ENCODE peak calls at places on chromosomes 12 and 14, in eight cellular contexts. One of them, this sample, is unnamed.

GRCh38 chr14:67630938-67631337 is 11.2 kb downstream of the ARG2 start:
- DNase-seq in hepatic stellate cell: no peak
- DNase-seq in GM23248: no peak
- DNase-seq in germinal center: no peak
- DNase-seq in GM13976: no peak
- DNase-seq in NCI-H1092: no peak
- DNase-seq in stimulated activated CD8-positive, alpha-beta memory T cell treated with anti-CD3 and anti-CD28 coated beads, Interleukin-4, amount 100 ng/mL, for 24 hours: no peak
- DNase-seq in nephron progenitor cell: no peak
- DNase-seq in this sample: no peak

GRCh38 chr12:15719230-15719629 is 70.0 kb downstream of the EPS8 start:
- DNase-seq in hepatic stellate cell: no peak
- DNase-seq in GM23248: peak
- DNase-seq in germinal center: no peak
- DNase-seq in GM13976: no peak
- DNase-seq in NCI-H1092: no peak
- DNase-seq in stimulated activated CD8-positive, alpha-beta memory T cell treated with anti-CD3 and anti-CD28 coated beads, Interleukin-4, amount 100 ng/mL, for 24 hours: no peak
- DNase-seq in nephron progenitor cell: no peak
- DNase-seq in this sample: no peak

GRCh38 chr12:89756100-89756637 is 47.5 kb upstream of the ATP2B1 start:
- DNase-seq in hepatic stellate cell: no peak
- DNase-seq in GM23248: no peak
- DNase-seq in germinal center: no peak
- DNase-seq in GM13976: no peak
- DNase-seq in NCI-H1092: no peak
- DNase-seq in stimulated activated CD8-positive, alpha-beta memory T cell treated with anti-CD3 and anti-CD28 coated beads, Interleukin-4, amount 100 ng/mL, for 24 hours: no peak
- DNase-seq in nephron progenitor cell: no peak
- DNase-seq in this sample: no peak

GRCh38 chr14:22537436-22538310 is 51.4 kb downstream of the DAD1 start:
- DNase-seq in hepatic stellate cell: no peak
- DNase-seq in GM23248: no peak
- DNase-seq in germinal center: no peak
- DNase-seq in GM13976: no peak
- DNase-seq in NCI-H1092: no peak
- DNase-seq in stimulated activated CD8-positive, alpha-beta memory T cell treated with anti-CD3 and anti-CD28 coated beads, Interleukin-4, amount 100 ng/mL, for 24 hours: no peak
- DNase-seq in nephron progenitor cell: no peak
- DNase-seq in this sample: no peak

GRCh38 chr12:121278450-121279375 is 17.8 kb downstream of the CAMKK2 start:
- DNase-seq in hepatic stellate cell: no peak
- DNase-seq in GM23248: peak
- DNase-seq in germinal center: no peak
- DNase-seq in GM13976: no peak
- DNase-seq in NCI-H1092: no peak
- DNase-seq in stimulated activated CD8-positive, alpha-beta memory T cell treated with anti-CD3 and anti-CD28 coated beads, Interleukin-4, amount 100 ng/mL, for 24 hours: no peak
- DNase-seq in nephron progenitor cell: no peak
- DNase-seq in this sample: no peak

GRCh38 chr12:44875417-44875953 is 630 bp downstream of the NELL2 start:
- DNase-seq in hepatic stellate cell: peak
- DNase-seq in GM23248: no peak
- DNase-seq in germinal center: peak
- DNase-seq in GM13976: peak
- DNase-seq in NCI-H1092: peak
- DNase-seq in stimulated activated CD8-positive, alpha-beta memory T cell treated with anti-CD3 and anti-CD28 coated beads, Interleukin-4, amount 100 ng/mL, for 24 hours: no peak
- DNase-seq in nephron progenitor cell: peak
- DNase-seq in this sample: no peak

GRCh38 chr12:94831081-94831747 is 172.3 kb downstream of the NDUFA12 start:
- DNase-seq in hepatic stellate cell: no peak
- DNase-seq in GM23248: no peak
- DNase-seq in germinal center: peak
- DNase-seq in GM13976: peak
- DNase-seq in NCI-H1092: no peak
- DNase-seq in stimulated activated CD8-positive, alpha-beta memory T cell treated with anti-CD3 and anti-CD28 coated beads, Interleukin-4, amount 100 ng/mL, for 24 hours: no peak
- DNase-seq in nephron progenitor cell: no peak
- DNase-seq in this sample: no peak

GRCh38 chr12:72472350-72472749 is 200.2 kb downstream of the TRHDE start:
- DNase-seq in hepatic stellate cell: no peak
- DNase-seq in GM23248: no peak
- DNase-seq in germinal center: no peak
- DNase-seq in GM13976: no peak
- DNase-seq in NCI-H1092: no peak
- DNase-seq in stimulated activated CD8-positive, alpha-beta memory T cell treated with anti-CD3 and anti-CD28 coated beads, Interleukin-4, amount 100 ng/mL, for 24 hours: no peak
- DNase-seq in nephron progenitor cell: no peak
- DNase-seq in this sample: no peak

GRCh38 chr12:122067966-122068365 is 10.6 kb upstream of the MLXIP start:
- DNase-seq in hepatic stellate cell: peak
- DNase-seq in GM23248: no peak
- DNase-seq in germinal center: peak
- DNase-seq in GM13976: peak
- DNase-seq in NCI-H1092: peak
- DNase-seq in stimulated activated CD8-positive, alpha-beta memory T cell treated with anti-CD3 and anti-CD28 coated beads, Interleukin-4, amount 100 ng/mL, for 24 hours: no peak
- DNase-seq in nephron progenitor cell: no peak
- DNase-seq in this sample: no peak

GRCh38 chr12:104427547-104427938 is 29.2 kb upstream of the CHST11 start:
- DNase-seq in hepatic stellate cell: no peak
- DNase-seq in GM23248: no peak
- DNase-seq in germinal center: no peak
- DNase-seq in GM13976: no peak
- DNase-seq in NCI-H1092: no peak
- DNase-seq in stimulated activated CD8-positive, alpha-beta memory T cell treated with anti-CD3 and anti-CD28 coated beads, Interleukin-4, amount 100 ng/mL, for 24 hours: no peak
- DNase-seq in nephron progenitor cell: no peak
- DNase-seq in this sample: no peak

GRCh38 chr14:59869381-59870255 is 958 bp downstream of the RTN1 start:
- DNase-seq in hepatic stellate cell: peak
- DNase-seq in GM23248: peak
- DNase-seq in germinal center: no peak
- DNase-seq in GM13976: peak
- DNase-seq in NCI-H1092: no peak
- DNase-seq in stimulated activated CD8-positive, alpha-beta memory T cell treated with anti-CD3 and anti-CD28 coated beads, Interleukin-4, amount 100 ng/mL, for 24 hours: no peak
- DNase-seq in nephron progenitor cell: peak
- DNase-seq in this sample: no peak

GRCh38 chr12:34607520-34608195 is 585.4 kb downstream of the ALG10 start:
- DNase-seq in hepatic stellate cell: no peak
- DNase-seq in GM23248: no peak
- DNase-seq in germinal center: no peak
- DNase-seq in GM13976: peak
- DNase-seq in NCI-H1092: no peak
- DNase-seq in stimulated activated CD8-positive, alpha-beta memory T cell treated with anti-CD3 and anti-CD28 coated beads, Interleukin-4, amount 100 ng/mL, for 24 hours: no peak
- DNase-seq in nephron progenitor cell: no peak
- DNase-seq in this sample: no peak

GRCh38 chr12:130186631-130187269 is 24.5 kb downstream of the FZD10 start:
- DNase-seq in hepatic stellate cell: no peak
- DNase-seq in GM23248: no peak
- DNase-seq in germinal center: no peak
- DNase-seq in GM13976: no peak
- DNase-seq in NCI-H1092: no peak
- DNase-seq in stimulated activated CD8-positive, alpha-beta memory T cell treated with anti-CD3 and anti-CD28 coated beads, Interleukin-4, amount 100 ng/mL, for 24 hours: no peak
- DNase-seq in nephron progenitor cell: no peak
- DNase-seq in this sample: no peak

GRCh38 chr12:65461017-65461416 is 182.5 kb downstream of the MSRB3 start:
- DNase-seq in hepatic stellate cell: no peak
- DNase-seq in GM23248: no peak
- DNase-seq in germinal center: no peak
- DNase-seq in GM13976: no peak
- DNase-seq in NCI-H1092: no peak
- DNase-seq in stimulated activated CD8-positive, alpha-beta memory T cell treated with anti-CD3 and anti-CD28 coated beads, Interleukin-4, amount 100 ng/mL, for 24 hours: no peak
- DNase-seq in nephron progenitor cell: no peak
- DNase-seq in this sample: no peak

GRCh38 chr12:49567611-49568441 is at the start of gene MCRS1:
- DNase-seq in hepatic stellate cell: peak
- DNase-seq in GM23248: peak
- DNase-seq in germinal center: peak
- DNase-seq in GM13976: peak
- DNase-seq in NCI-H1092: peak
- DNase-seq in stimulated activated CD8-positive, alpha-beta memory T cell treated with anti-CD3 and anti-CD28 coated beads, Interleukin-4, amount 100 ng/mL, for 24 hours: peak
- DNase-seq in nephron progenitor cell: peak
- DNase-seq in this sample: peak

GRCh38 chr12:51181558-51181957 is 8.6 kb upstream of the TFCP2 start:
- DNase-seq in hepatic stellate cell: peak
- DNase-seq in GM23248: no peak
- DNase-seq in germinal center: no peak
- DNase-seq in GM13976: no peak
- DNase-seq in NCI-H1092: no peak
- DNase-seq in stimulated activated CD8-positive, alpha-beta memory T cell treated with anti-CD3 and anti-CD28 coated beads, Interleukin-4, amount 100 ng/mL, for 24 hours: no peak
- DNase-seq in nephron progenitor cell: no peak
- DNase-seq in this sample: no peak

GRCh38 chr12:8712572-8712971 is 14.8 kb downstream of the RIMKLB start:
- DNase-seq in hepatic stellate cell: no peak
- DNase-seq in GM23248: no peak
- DNase-seq in germinal center: no peak
- DNase-seq in GM13976: no peak
- DNase-seq in NCI-H1092: no peak
- DNase-seq in stimulated activated CD8-positive, alpha-beta memory T cell treated with anti-CD3 and anti-CD28 coated beads, Interleukin-4, amount 100 ng/mL, for 24 hours: no peak
- DNase-seq in nephron progenitor cell: no peak
- DNase-seq in this sample: no peak

GRCh38 chr12:31220633-31221565 is 105.1 kb downstream of the SINHCAF start:
- DNase-seq in hepatic stellate cell: no peak
- DNase-seq in GM23248: peak
- DNase-seq in germinal center: no peak
- DNase-seq in GM13976: no peak
- DNase-seq in NCI-H1092: no peak
- DNase-seq in stimulated activated CD8-positive, alpha-beta memory T cell treated with anti-CD3 and anti-CD28 coated beads, Interleukin-4, amount 100 ng/mL, for 24 hours: no peak
- DNase-seq in nephron progenitor cell: no peak
- DNase-seq in this sample: no peak

GRCh38 chr14:100622708-100623485 is 35.7 kb upstream of the BEGAIN start:
- DNase-seq in hepatic stellate cell: no peak
- DNase-seq in GM23248: no peak
- DNase-seq in germinal center: no peak
- DNase-seq in GM13976: no peak
- DNase-seq in NCI-H1092: no peak
- DNase-seq in stimulated activated CD8-positive, alpha-beta memory T cell treated with anti-CD3 and anti-CD28 coated beads, Interleukin-4, amount 100 ng/mL, for 24 hours: no peak
- DNase-seq in nephron progenitor cell: no peak
- DNase-seq in this sample: no peak

GRCh38 chr12:75888398-75888797 is 143.2 kb downstream of the PHLDA1 start:
- DNase-seq in hepatic stellate cell: no peak
- DNase-seq in GM23248: no peak
- DNase-seq in germinal center: no peak
- DNase-seq in GM13976: no peak
- DNase-seq in NCI-H1092: no peak
- DNase-seq in stimulated activated CD8-positive, alpha-beta memory T cell treated with anti-CD3 and anti-CD28 coated beads, Interleukin-4, amount 100 ng/mL, for 24 hours: no peak
- DNase-seq in nephron progenitor cell: no peak
- DNase-seq in this sample: no peak

GRCh38 chr12:124388038-124388676 is 93.3 kb downstream of the RFLNA start:
- DNase-seq in hepatic stellate cell: no peak
- DNase-seq in GM23248: peak
- DNase-seq in germinal center: no peak
- DNase-seq in GM13976: no peak
- DNase-seq in NCI-H1092: no peak
- DNase-seq in stimulated activated CD8-positive, alpha-beta memory T cell treated with anti-CD3 and anti-CD28 coated beads, Interleukin-4, amount 100 ng/mL, for 24 hours: no peak
- DNase-seq in nephron progenitor cell: no peak
- DNase-seq in this sample: no peak

GRCh38 chr12:11832100-11832499 is 182.6 kb downstream of the ETV6 start:
- DNase-seq in hepatic stellate cell: no peak
- DNase-seq in GM23248: no peak
- DNase-seq in germinal center: no peak
- DNase-seq in GM13976: no peak
- DNase-seq in NCI-H1092: no peak
- DNase-seq in stimulated activated CD8-positive, alpha-beta memory T cell treated with anti-CD3 and anti-CD28 coated beads, Interleukin-4, amount 100 ng/mL, for 24 hours: no peak
- DNase-seq in nephron progenitor cell: no peak
- DNase-seq in this sample: no peak

GRCh38 chr14:100271247-100271939 is 32.4 kb downstream of the YY1 start:
- DNase-seq in hepatic stellate cell: no peak
- DNase-seq in GM23248: peak
- DNase-seq in germinal center: no peak
- DNase-seq in GM13976: no peak
- DNase-seq in NCI-H1092: no peak
- DNase-seq in stimulated activated CD8-positive, alpha-beta memory T cell treated with anti-CD3 and anti-CD28 coated beads, Interleukin-4, amount 100 ng/mL, for 24 hours: no peak
- DNase-seq in nephron progenitor cell: no peak
- DNase-seq in this sample: no peak

GRCh38 chr12:85253823-85254222 is 26.2 kb upstream of the ALX1 start:
- DNase-seq in hepatic stellate cell: no peak
- DNase-seq in GM23248: peak
- DNase-seq in germinal center: no peak
- DNase-seq in GM13976: no peak
- DNase-seq in NCI-H1092: no peak
- DNase-seq in stimulated activated CD8-positive, alpha-beta memory T cell treated with anti-CD3 and anti-CD28 coated beads, Interleukin-4, amount 100 ng/mL, for 24 hours: no peak
- DNase-seq in nephron progenitor cell: no peak
- DNase-seq in this sample: no peak

GRCh38 chr14:92122351-92122677 is 545 bp downstream of the CPSF2 start:
- DNase-seq in hepatic stellate cell: no peak
- DNase-seq in GM23248: peak
- DNase-seq in germinal center: peak
- DNase-seq in GM13976: peak
- DNase-seq in NCI-H1092: no peak
- DNase-seq in stimulated activated CD8-positive, alpha-beta memory T cell treated with anti-CD3 and anti-CD28 coated beads, Interleukin-4, amount 100 ng/mL, for 24 hours: no peak
- DNase-seq in nephron progenitor cell: no peak
- DNase-seq in this sample: no peak

GRCh38 chr12:111767362-111768158 is 827 bp downstream of the ALDH2 start:
- DNase-seq in hepatic stellate cell: peak
- DNase-seq in GM23248: peak
- DNase-seq in germinal center: no peak
- DNase-seq in GM13976: no peak
- DNase-seq in NCI-H1092: no peak
- DNase-seq in stimulated activated CD8-positive, alpha-beta memory T cell treated with anti-CD3 and anti-CD28 coated beads, Interleukin-4, amount 100 ng/mL, for 24 hours: no peak
- DNase-seq in nephron progenitor cell: peak
- DNase-seq in this sample: no peak